ENCODE peak calls at places on chromosomes 12 and 14, in five cellular contexts. Y, V, I, Z and L are unnamed samples.

GRCh38 chr12:47377414-47378221 is 297.9 kb upstream of the AMIGO2 start:
- DNase-seq in V (no peak), I (no peak), Y (peak; percentile 94), Z (no peak), L (no peak)

GRCh38 chr14:30849354-30849753 is 25.0 kb upstream of the COCH start:
- DNase-seq in Z (no peak), V (no peak), I (no peak), Y (no peak), L (no peak)

GRCh38 chr14:72416892-72417291 is 477.0 kb downstream of the DPF3 start:
- DNase-seq in Y (no peak), V (no peak), Z (no peak), I (peak; percentile 35), L (no peak)

GRCh38 chr12:1644523-1645438 is 15.8 kb downstream of the WNT5B start:
- DNase-seq in I (peak; percentile 89), Y (no peak), V (no peak), Z (no peak), L (peak; percentile 56)

GRCh38 chr12:132171293-132171967 is 27.2 kb downstream of the NOC4L start:
- DNase-seq in I (peak; percentile 37), V (no peak), Z (no peak), Y (no peak), L (no peak)

GRCh38 chr12:93727911-93728310 is 50.7 kb downstream of the CRADD start:
- DNase-seq in Y (no peak), Z (no peak), I (no peak), V (no peak), L (no peak)

GRCh38 chr14:24172261-24172860 is 481 bp downstream of the REC8 start:
- DNase-seq in Z (no peak), Y (no peak), I (no peak), V (no peak), L (no peak)

GRCh38 chr12:19485240-19485639 is 45.9 kb downstream of the AEBP2 start:
- DNase-seq in I (no peak), V (no peak), Y (no peak), Z (no peak), L (no peak)

GRCh38 chr14:67562776-67563150 is 29.7 kb downstream of the PLEKHH1 start:
- DNase-seq in Y (no peak), I (no peak), Z (no peak), V (no peak), L (no peak)

GRCh38 chr14:91289464-91289863 is 45.0 kb upstream of the GPR68 start:
- DNase-seq in I (no peak), Z (no peak), Y (no peak), V (no peak), L (no peak)

GRCh38 chr12:50734409-50735263 is 29.3 kb upstream of the ATF1 start:
- DNase-seq in Y (peak; percentile 62), Z (no peak), V (no peak), I (no peak), L (no peak)

GRCh38 chr12:3725267-3726115 is 27.4 kb downstream of the CRACR2A start:
- DNase-seq in I (no peak), Z (no peak), Y (peak; percentile 12), V (no peak), L (no peak)

GRCh38 chr14:55053500-55053899 is 2.1 kb downstream of the MAPK1IP1L start:
- DNase-seq in Y (no peak), I (no peak), Z (no peak), V (no peak), L (no peak)

GRCh38 chr14:72745546-72745945 is 148.4 kb downstream of the DPF3 start:
- DNase-seq in Y (peak; percentile 94), I (no peak), Z (no peak), V (no peak), L (no peak)

GRCh38 chr14:20144820-20145219 is 6.2 kb downstream of the OR4N5 start:
- DNase-seq in Z (no peak), I (no peak), Y (no peak), V (no peak), L (no peak)

GRCh38 chr14:54567634-54568561 is 970 bp downstream of the SAMD4A start:
- DNase-seq in I (peak; percentile 42), Y (peak; percentile 57), V (peak; percentile 34), Z (peak; percentile 15), L (no peak)

GRCh38 chr12:59736359-59736758 is 140.5 kb downstream of the SLC16A7 start:
- DNase-seq in Y (no peak), Z (no peak), V (no peak), I (no peak), L (no peak)

GRCh38 chr12:58888131-58888783 is 32.0 kb downstream of the LRIG3 start:
- DNase-seq in V (no peak), Z (no peak), I (peak; percentile 96), Y (no peak), L (no peak)

GRCh38 chr14:94769413-94770250 is at the start of gene GSC:
- DNase-seq in V (no peak), Z (no peak), I (peak; percentile 46), Y (peak; percentile 27), L (no peak)

GRCh38 chr14:90726656-90727055 is 89.6 kb downstream of the TTC7B start:
- DNase-seq in Y (no peak), Z (no peak), V (no peak), I (no peak), L (peak; percentile 26)

GRCh38 chr12:64618953-64619590 is 8.8 kb downstream of the RASSF3 start:
- DNase-seq in I (no peak), Z (no peak), V (no peak), Y (peak; percentile 27), L (no peak)

GRCh38 chr12:9378430-9378835 is 170.2 kb upstream of the PZP start:
- DNase-seq in V (no peak), I (no peak), Y (peak; percentile 35), Z (no peak), L (no peak)

GRCh38 chr14:51095854-51096823 is 1.2 kb upstream of the TRIM9 start:
- DNase-seq in Y (peak; percentile 43), I (peak; percentile 54), V (no peak), Z (peak; percentile 0), L (no peak)

GRCh38 chr14:105065280-105066228 is at the start of gene GPR132:
- DNase-seq in I (no peak), Z (peak; percentile 72), V (peak; percentile 68), Y (peak; percentile 44), L (no peak)

GRCh38 chr12:68227356-68227755 is 1.7 kb upstream of the IL26 start:
- DNase-seq in Z (no peak), I (no peak), V (no peak), Y (no peak), L (no peak)